ENCODE peak calls at places on chromosome 17, in four cellular contexts. X, L, Z and A are unnamed samples.

GRCh38 chr17:61299517-61300513 is 99.8 kb upstream of the TBX2 start:
- DNase-seq in X (no peak), L (no peak), Z (no peak), A (no peak)

GRCh38 chr17:33964344-33964979 is 290.6 kb upstream of the CCL2 start:
- DNase-seq in X (no peak), L (peak; percentile 11), Z (no peak), A (no peak)

GRCh38 chr17:52823155-52823554 is 664.6 kb upstream of the CA10 start:
- DNase-seq in X (no peak), L (no peak), Z (no peak), A (no peak)

GRCh38 chr17:50396261-50397110 is 837 bp downstream of the LRRC59 start:
- DNase-seq in X (peak; percentile 83), L (peak; percentile 74), Z (peak; percentile 80), A (peak; percentile 44)

GRCh38 chr17:75950421-75950820 is 9.6 kb upstream of the FBF1 start:
- DNase-seq in X (no peak), L (no peak), Z (no peak), A (no peak)

GRCh38 chr17:2059125-2059836 is 4.4 kb downstream of the HIC1 start:
- DNase-seq in X (no peak), L (peak; percentile 30), Z (no peak), A (no peak)

GRCh38 chr17:80539022-80539421 is 5.6 kb upstream of the RPTOR start:
- DNase-seq in X (no peak), L (peak; percentile 57), Z (no peak), A (no peak)

GRCh38 chr17:70527364-70527888 is 358.1 kb downstream of the KCNJ2 start:
- DNase-seq in X (no peak), L (peak; percentile 96), Z (no peak), A (no peak)

GRCh38 chr17:488993-489757 is 136.6 kb upstream of the RPH3AL start:
- DNase-seq in X (no peak), L (no peak), Z (no peak), A (no peak)

GRCh38 chr17:17751489-17751995 is 70.3 kb downstream of the RAI1 start:
- DNase-seq in X (no peak), L (no peak), Z (no peak), A (no peak)

GRCh38 chr17:63370696-63371095 is 75.4 kb downstream of the CYB561 start:
- DNase-seq in X (no peak), L (no peak), Z (no peak), A (no peak)

GRCh38 chr17:20156196-20157077 is 147.3 kb downstream of the SPECC1 start:
- DNase-seq in X (peak; percentile 49), L (peak; percentile 14), Z (peak; percentile 65), A (peak; percentile 39)

GRCh38 chr17:56880571-56880970 is 33.3 kb downstream of the TRIM25 start:
- DNase-seq in X (no peak), L (no peak), Z (no peak), A (no peak)

GRCh38 chr17:49580055-49580721 is 4.5 kb downstream of the NXPH3 start:
- DNase-seq in X (no peak), L (no peak), Z (no peak), A (peak; percentile 24)

GRCh38 chr17:73795730-73796129 is 151.5 kb upstream of the SDK2 start:
- DNase-seq in X (no peak), L (no peak), Z (no peak), A (no peak)

GRCh38 chr17:79619196-79619595 is 8.3 kb upstream of the RBFOX3 start:
- DNase-seq in X (no peak), L (no peak), Z (no peak), A (no peak)

GRCh38 chr17:59074494-59074893 is 32.2 kb downstream of the TRIM37 start:
- DNase-seq in X (no peak), L (no peak), Z (peak; percentile 73), A (peak; percentile 17)

GRCh38 chr17:39752241-39752831 is 14.6 kb downstream of the GRB7 start:
- DNase-seq in X (peak; percentile 22), L (no peak), Z (no peak), A (no peak)

GRCh38 chr17:15261818-15262290 is 3.3 kb downstream of the PMP22 start:
- DNase-seq in X (no peak), L (no peak), Z (peak; percentile 61), A (peak; percentile 24)

GRCh38 chr17:10349403-10349802 is 23.4 kb downstream of the MYH13 start:
- DNase-seq in X (no peak), L (peak; percentile 0), Z (no peak), A (peak; percentile 5)

GRCh38 chr17:77353684-77354419 is 213.1 kb downstream of the SEC14L1 start:
- DNase-seq in X (peak; percentile 9), L (no peak), Z (no peak), A (no peak)

GRCh38 chr17:35449371-35449931 is 885 bp upstream of the SLFN13 start:
- DNase-seq in X (peak; percentile 30), L (no peak), Z (no peak), A (no peak)

GRCh38 chr17:42553161-42553818 is 567 bp downstream of the HSD17B1 start:
- DNase-seq in X (no peak), L (no peak), Z (no peak), A (no peak)

GRCh38 chr17:50523208-50523607 is 9.3 kb upstream of the EPN3 start:
- DNase-seq in X (no peak), L (no peak), Z (no peak), A (no peak)

GRCh38 chr17:32503251-32504165 is 16.7 kb downstream of the CDK5R1 start:
- DNase-seq in X (no peak), L (peak; percentile 73), Z (no peak), A (no peak)

GRCh38 chr17:59304811-59305210 is 26.6 kb upstream of the YPEL2 start:
- DNase-seq in X (no peak), L (no peak), Z (no peak), A (no peak)

GRCh38 chr17:72998343-72998742 is 94.1 kb downstream of the SLC39A11 start:
- DNase-seq in X (no peak), L (no peak), Z (no peak), A (no peak)

GRCh38 chr17:36153887-36154576 is 22.4 kb downstream of the TBC1D3B start:
- DNase-seq in X (no peak), L (no peak), Z (no peak), A (no peak)

GRCh38 chr17:77085916-77086432 is 54.8 kb upstream of the SEC14L1 start:
- DNase-seq in X (no peak), L (no peak), Z (no peak), A (no peak)